ENCODE peak calls at places on chromosome 1, in nine cellular contexts. Y is substantia nigra, G is HuH-7.5, F is progenitor cell of endocrine pancreas, M is GM10248, L is amniotic epithelial cell, R is DMS53, I is cardiac muscle cell, Q is AG08395. W is an unnamed sample.

GRCh38 chr1:198330982-198331620 is 174.3 kb downstream of the NEK7 start:
- DNase-seq in Y (no peak), G (no peak), F (no peak), M (no peak), L (no peak), R (no peak), I (no peak), Q (no peak), W (no peak)

GRCh38 chr1:20250346-20250989 is 40.2 kb upstream of the VWA5B1 start:
- DNase-seq in Y (peak), G (no peak), F (no peak), M (no peak), L (peak), R (peak), I (no peak), Q (no peak), W (no peak)

GRCh38 chr1:155971910-155972809 is 6.2 kb downstream of the ARHGEF2 start:
- DNase-seq in Y (peak), G (no peak), F (no peak), M (no peak), L (no peak), R (no peak), I (no peak), Q (no peak), W (no peak)

GRCh38 chr1:174971902-174972301 is 27.8 kb upstream of the CACYBP start:
- DNase-seq in Y (no peak), G (no peak), F (no peak), M (no peak), L (no peak), R (no peak), I (no peak), Q (no peak), W (peak)

GRCh38 chr1:205346956-205347574 is 9.7 kb downstream of the KLHDC8A start:
- DNase-seq in Y (no peak), G (no peak), F (no peak), M (no peak), L (peak), R (peak), I (no peak), Q (no peak), W (no peak)

GRCh38 chr1:3668585-3669300 is 16.4 kb downstream of the TP73 start:
- DNase-seq in Y (peak), G (peak), F (peak), M (no peak), L (no peak), R (peak), I (peak), Q (peak), W (peak)

GRCh38 chr1:219264557-219264956 is 90.9 kb downstream of the LYPLAL1 start:
- DNase-seq in Y (no peak), G (no peak), F (no peak), M (no peak), L (no peak), R (no peak), I (no peak), Q (no peak), W (no peak)

GRCh38 chr1:212488436-212489283 is 55.9 kb downstream of the NENF start:
- DNase-seq in Y (peak), G (no peak), F (no peak), M (peak), L (peak), R (peak), I (no peak), Q (peak), W (peak)

GRCh38 chr1:203326830-203327683 is 21.7 kb downstream of the BTG2 start:
- DNase-seq in Y (peak), G (peak), F (peak), M (peak), L (peak), R (peak), I (peak), Q (peak), W (peak)

GRCh38 chr1:82517586-82517985 is 716.9 kb downstream of the ADGRL2 start:
- DNase-seq in Y (peak), G (no peak), F (no peak), M (no peak), L (no peak), R (no peak), I (peak), Q (peak), W (peak)

GRCh38 chr1:54016343-54017282 is 1.4 kb downstream of the LDLRAD1 start:
- DNase-seq in Y (no peak), G (peak), F (no peak), M (no peak), L (peak), R (peak), I (no peak), Q (peak), W (peak)

GRCh38 chr1:84774674-84775548 is 84.7 kb upstream of the SSX2IP start:
- DNase-seq in Y (no peak), G (no peak), F (no peak), M (no peak), L (no peak), R (no peak), I (no peak), Q (no peak), W (no peak)

GRCh38 chr1:246002725-246003441 is 504.2 kb downstream of the SMYD3 start:
- DNase-seq in Y (peak), G (peak), F (peak), M (peak), L (peak), R (peak), I (peak), Q (peak), W (peak)

GRCh38 chr1:241847540-241847795 is 536 bp upstream of the EXO1 start:
- DNase-seq in Y (no peak), G (no peak), F (no peak), M (no peak), L (no peak), R (no peak), I (no peak), Q (no peak), W (no peak)

GRCh38 chr1:90959352-90960206 is 62.3 kb downstream of the ZNF644 start:
- DNase-seq in Y (no peak), G (peak), F (no peak), M (no peak), L (peak), R (peak), I (no peak), Q (no peak), W (no peak)

GRCh38 chr1:195915826-195916225 is 692.4 kb downstream of the KCNT2 start:
- DNase-seq in Y (no peak), G (no peak), F (no peak), M (no peak), L (no peak), R (no peak), I (no peak), Q (no peak), W (no peak)

GRCh38 chr1:117607471-117607870 is 1.6 kb downstream of the TENT5C start:
- DNase-seq in Y (no peak), G (no peak), F (no peak), M (no peak), L (no peak), R (peak), I (no peak), Q (no peak), W (no peak)

GRCh38 chr1:115173151-115173550 is 83.8 kb upstream of the TSPAN2 start:
- DNase-seq in Y (no peak), G (no peak), F (no peak), M (no peak), L (peak), R (no peak), I (no peak), Q (peak), W (no peak)

GRCh38 chr1:227889047-227889862 is 58.5 kb downstream of the WNT9A start:
- DNase-seq in Y (no peak), G (no peak), F (peak), M (no peak), L (no peak), R (peak), I (no peak), Q (no peak), W (no peak)

GRCh38 chr1:111515291-111516007 is 12.0 kb upstream of the ADORA3 start:
- DNase-seq in Y (no peak), G (no peak), F (no peak), M (peak), L (peak), R (no peak), I (no peak), Q (peak), W (no peak)

GRCh38 chr1:230877139-230877923 is 9.0 kb upstream of the C1orf198 start:
- DNase-seq in Y (no peak), G (no peak), F (no peak), M (no peak), L (no peak), R (no peak), I (no peak), Q (peak), W (no peak)

GRCh38 chr1:183164963-183165362 is 21.1 kb upstream of the LAMC2 start:
- DNase-seq in Y (no peak), G (no peak), F (no peak), M (no peak), L (no peak), R (no peak), I (no peak), Q (no peak), W (no peak)

GRCh38 chr1:220697326-220697725 is 7.2 kb downstream of the C1orf115 start:
- DNase-seq in Y (no peak), G (no peak), F (no peak), M (no peak), L (no peak), R (no peak), I (no peak), Q (no peak), W (no peak)

GRCh38 chr1:190320952-190321351 is 156.7 kb downstream of the BRINP3 start:
- DNase-seq in Y (no peak), G (no peak), F (no peak), M (no peak), L (peak), R (peak), I (peak), Q (no peak), W (peak)

GRCh38 chr1:209831615-209832014 is 3.8 kb downstream of the UTP25 start:
- DNase-seq in Y (no peak), G (no peak), F (no peak), M (no peak), L (no peak), R (no peak), I (no peak), Q (peak), W (no peak)

GRCh38 chr1:39632491-39633417 is 6.7 kb downstream of the HEYL start:
- DNase-seq in Y (peak), G (no peak), F (peak), M (no peak), L (peak), R (peak), I (peak), Q (peak), W (no peak)

GRCh38 chr1:76843821-76844448 is 23.3 kb upstream of the ST6GALNAC5 start:
- DNase-seq in Y (no peak), G (no peak), F (no peak), M (no peak), L (no peak), R (no peak), I (no peak), Q (no peak), W (peak)

GRCh38 chr1:21764615-21765423 is 18.1 kb downstream of the USP48 start:
- DNase-seq in Y (no peak), G (no peak), F (no peak), M (no peak), L (peak), R (peak), I (no peak), Q (peak), W (no peak)

GRCh38 chr1:59751801-59752200 is 62.9 kb upstream of the HOOK1 start:
- DNase-seq in Y (no peak), G (no peak), F (no peak), M (no peak), L (no peak), R (no peak), I (no peak), Q (no peak), W (no peak)

GRCh38 chr1:3864884-3865283 is 7.6 kb downstream of the DFFB start:
- DNase-seq in Y (no peak), G (no peak), F (no peak), M (no peak), L (no peak), R (peak), I (no peak), Q (no peak), W (no peak)

GRCh38 chr1:24636661-24637357 is 6.3 kb upstream of the SRRM1 start:
- DNase-seq in Y (no peak), G (no peak), F (no peak), M (no peak), L (peak), R (no peak), I (no peak), Q (no peak), W (no peak)

GRCh38 chr1:202292773-202293172 is 49.0 kb downstream of the UBE2T start:
- DNase-seq in Y (no peak), G (no peak), F (no peak), M (no peak), L (no peak), R (no peak), I (no peak), Q (no peak), W (no peak)

GRCh38 chr1:2125375-2126211 is 69.0 kb downstream of the FAAP20 start:
- DNase-seq in Y (no peak), G (no peak), F (no peak), M (no peak), L (no peak), R (no peak), I (no peak), Q (no peak), W (no peak)

GRCh38 chr1:54081306-54082270 is 28.2 kb downstream of the TCEANC2 start:
- DNase-seq in Y (peak), G (peak), F (peak), M (peak), L (peak), R (peak), I (peak), Q (peak), W (peak)

GRCh38 chr1:40944326-40944725 is 35.2 kb upstream of the CTPS1 start:
- DNase-seq in Y (no peak), G (no peak), F (no peak), M (no peak), L (peak), R (no peak), I (no peak), Q (no peak), W (peak)

GRCh38 chr1:18572022-18572920 is 58.4 kb upstream of the PAX7 start:
- DNase-seq in Y (no peak), G (no peak), F (no peak), M (no peak), L (no peak), R (no peak), I (no peak), Q (no peak), W (peak)

GRCh38 chr1:30024411-30025195 is 698.8 kb downstream of the MATN1 start:
- DNase-seq in Y (no peak), G (no peak), F (no peak), M (no peak), L (no peak), R (no peak), I (no peak), Q (no peak), W (no peak)

GRCh38 chr1:96538883-96539282 is 182.7 kb upstream of the PTBP2 start:
- DNase-seq in Y (no peak), G (no peak), F (no peak), M (no peak), L (peak), R (peak), I (peak), Q (peak), W (no peak)

GRCh38 chr1:211616231-211617031 is 37.5 kb upstream of the SLC30A1 start:
- DNase-seq in Y (peak), G (no peak), F (no peak), M (no peak), L (no peak), R (no peak), I (no peak), Q (no peak), W (no peak)

W was measured in T47D.